ENCODE peak calls at places on chromosomes 3 and 15, in nine cellular contexts. D, N, B, P, X, T, A, U and G are unnamed samples.

GRCh38 chr15:80155001-80155377 is 2.2 kb downstream of the FAH start:
- DNase-seq in D (no peak), N (no peak), B (no peak), P (no peak), X (peak), T (no peak), A (no peak), U (no peak), G (no peak)

GRCh38 chr3:143654906-143655305 is 193.4 kb downstream of the SLC9A9 start:
- DNase-seq in D (no peak), N (no peak), B (no peak), P (peak), X (no peak), T (peak), A (no peak), U (no peak), G (no peak)

GRCh38 chr3:81492048-81492447 is 269.4 kb downstream of the GBE1 start:
- DNase-seq in D (no peak), N (no peak), B (no peak), P (peak), X (peak), T (no peak), A (peak), U (no peak), G (no peak)

GRCh38 chr15:45442497-45443135 is 64.3 kb upstream of the GATM start:
- DNase-seq in D (no peak), N (no peak), B (no peak), P (peak), X (peak), T (peak), A (peak), U (peak), G (no peak)

GRCh38 chr3:87035339-87035738 is 44.4 kb upstream of the VGLL3 start:
- DNase-seq in D (no peak), N (no peak), B (no peak), P (no peak), X (no peak), T (no peak), A (no peak), U (no peak), G (no peak)

GRCh38 chr3:97658670-97659285 is 105.8 kb upstream of the ARL6 start:
- DNase-seq in D (no peak), N (no peak), B (no peak), P (no peak), X (peak), T (peak), A (no peak), U (peak), G (no peak)

GRCh38 chr3:9399746-9400145 is 2.3 kb downstream of the SETD5 start:
- DNase-seq in D (no peak), N (peak), B (no peak), P (peak), X (peak), T (peak), A (peak), U (peak), G (peak)

GRCh38 chr3:4303187-4304123 is at the start of gene SETMAR:
- DNase-seq in D (peak), N (peak), B (peak), P (peak), X (peak), T (peak), A (peak), U (peak), G (peak)

GRCh38 chr15:69311319-69311721 is 12.6 kb downstream of the PAQR5 start:
- DNase-seq in D (no peak), N (no peak), B (no peak), P (peak), X (no peak), T (no peak), A (no peak), U (no peak), G (no peak)

GRCh38 chr3:197335428-197336132 is 37.2 kb upstream of the DLG1 start:
- DNase-seq in D (no peak), N (no peak), B (no peak), P (no peak), X (no peak), T (no peak), A (no peak), U (no peak), G (no peak)

GRCh38 chr3:47324278-47324865 is 41.6 kb downstream of the KLHL18 start:
- DNase-seq in D (peak), N (peak), B (peak), P (peak), X (peak), T (peak), A (peak), U (peak), G (peak)

GRCh38 chr15:99962006-99962561 is 228.8 kb upstream of the LYSMD4 start:
- DNase-seq in D (no peak), N (no peak), B (no peak), P (no peak), X (no peak), T (no peak), A (no peak), U (no peak), G (no peak)

GRCh38 chr3:183812746-183813445 is 12.5 kb downstream of the MAP6D1 start:
- DNase-seq in D (no peak), N (peak), B (no peak), P (no peak), X (no peak), T (peak), A (no peak), U (no peak), G (no peak)

GRCh38 chr15:99283739-99284138 is 32.5 kb downstream of the LRRC28 start:
- DNase-seq in D (no peak), N (no peak), B (no peak), P (peak), X (no peak), T (no peak), A (no peak), U (no peak), G (no peak)